ENCODE peak calls at places on chromosomes 2 and 18, in seven cellular contexts. Q, I, G, B, F, Z and W are unnamed samples.

GRCh38 chr2:48607307-48608014 is 10.2 kb upstream of the GTF2A1L start:
- DNase-seq in Q (no peak), I (no peak), G (no peak), B (no peak), F (no peak), Z (no peak), W (peak; percentile 22)

GRCh38 chr18:76363451-76364120 is 131.5 kb downstream of the ZNF516 start:
- DNase-seq in Q (no peak), I (no peak), G (no peak), B (peak; percentile 72), F (no peak), Z (peak; percentile 18), W (peak; percentile 87)

GRCh38 chr2:130799295-130799694 is 37.4 kb upstream of the ARHGEF4 start:
- DNase-seq in Q (no peak), I (no peak), G (no peak), B (no peak), F (no peak), Z (no peak), W (no peak)

GRCh38 chr2:147588191-147588590 is 256.6 kb upstream of the ACVR2A start:
- DNase-seq in Q (no peak), I (no peak), G (no peak), B (peak; percentile 32), F (no peak), Z (peak; percentile 94), W (peak; percentile 38)

GRCh38 chr18:11518788-11519685 is 90.4 kb upstream of the SLC35G4 start:
- DNase-seq in Q (peak; percentile 38), I (peak; percentile 86), G (peak; percentile 51), B (peak; percentile 58), F (peak; percentile 83), Z (peak; percentile 62), W (peak; percentile 55)

GRCh38 chr2:203873921-203874631 is 6.5 kb downstream of the CTLA4 start:
- DNase-seq in Q (no peak), I (no peak), G (no peak), B (no peak), F (peak; percentile 74), Z (no peak), W (no peak)

GRCh38 chr2:72994282-72994990 is 77.1 kb downstream of the SFXN5 start:
- DNase-seq in Q (no peak), I (peak; percentile 23), G (no peak), B (no peak), F (no peak), Z (no peak), W (no peak)

GRCh38 chr2:17388790-17389189 is 129.4 kb downstream of the RAD51AP2 start:
- DNase-seq in Q (no peak), I (no peak), G (no peak), B (no peak), F (no peak), Z (no peak), W (no peak)

GRCh38 chr2:224252601-224253000 is 149.3 kb downstream of the FAM124B start:
- DNase-seq in Q (no peak), I (no peak), G (no peak), B (no peak), F (no peak), Z (no peak), W (peak; percentile 75)

GRCh38 chr2:176269319-176270099 is at the start of gene MTX2:
- DNase-seq in Q (peak; percentile 38), I (peak; percentile 85), G (peak; percentile 69), B (peak; percentile 78), F (peak; percentile 88), Z (peak; percentile 75), W (peak; percentile 57)

GRCh38 chr2:72940786-72941185 is 23.5 kb downstream of the EMX1 start:
- DNase-seq in Q (no peak), I (no peak), G (no peak), B (peak; percentile 36), F (peak; percentile 78), Z (no peak), W (peak; percentile 81)

GRCh38 chr2:28610583-28611201 is 114.8 kb downstream of the PLB1 start:
- DNase-seq in Q (no peak), I (no peak), G (no peak), B (peak; percentile 87), F (peak; percentile 65), Z (peak; percentile 85), W (peak; percentile 96)

GRCh38 chr2:72274284-72274869 is 126.7 kb upstream of the CYP26B1 start:
- DNase-seq in Q (no peak), I (no peak), G (no peak), B (no peak), F (no peak), Z (no peak), W (peak; percentile 20)

GRCh38 chr2:113113794-113114193 is 13.6 kb upstream of the IL1RN start:
- DNase-seq in Q (no peak), I (no peak), G (no peak), B (no peak), F (no peak), Z (no peak), W (no peak)
- H2BK120ac ChIP-seq in Q (no peak overlapping the region), I (no peak overlapping the region), G (no peak overlapping the region), B (no peak overlapping the region), F (no peak overlapping the region), Z (no peak overlapping the region), W (no peak overlapping the region)

DNA sequence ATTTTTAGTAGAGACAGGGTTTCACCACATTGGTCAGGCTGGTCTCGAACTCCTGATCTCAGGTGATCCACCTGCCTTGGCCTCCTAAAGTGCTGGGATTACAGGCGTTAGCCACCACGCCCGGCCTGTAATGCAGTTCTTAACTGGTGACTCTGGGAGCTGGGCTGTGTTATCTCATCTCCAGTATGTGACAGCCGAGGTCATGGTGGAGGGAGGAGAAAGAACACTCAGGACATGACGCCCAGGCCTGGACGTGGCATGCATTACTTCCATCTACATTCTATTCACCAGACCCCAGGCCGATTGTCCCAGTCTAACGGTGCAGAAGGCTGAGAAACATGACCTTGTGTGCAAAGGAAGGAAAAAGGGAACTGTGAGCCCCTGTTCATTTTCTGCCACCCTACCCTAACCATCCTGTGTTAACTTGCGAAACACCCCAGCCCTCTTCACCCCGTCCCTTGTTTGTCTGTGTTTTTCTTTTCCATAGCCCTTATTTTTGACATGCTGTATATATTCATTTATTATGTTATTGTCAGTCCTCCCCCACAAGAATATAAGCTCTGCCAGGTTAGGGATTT is 88.1 kb upstream of the ASAP2 start:
- DNase-seq in Q (no peak), I (no peak), G (no peak), B (no peak), F (no peak), Z (no peak), W (no peak)
- H2BK120ac ChIP-seq in Q (no peak overlapping the region), I (no peak overlapping the region), G (no peak overlapping the region), B (no peak overlapping the region), F (no peak overlapping the region), Z (no peak overlapping the region), W (no peak overlapping the region)

GRCh38 chr2:60512641-60513040 is 40.8 kb downstream of the BCL11A start:
- DNase-seq in Q (no peak), I (no peak), G (no peak), B (no peak), F (no peak), Z (peak; percentile 65), W (peak; percentile 17)

GRCh38 chr2:60510713-60511112 is 42.7 kb downstream of the BCL11A start:
- DNase-seq in Q (no peak), I (no peak), G (no peak), B (no peak), F (no peak), Z (no peak), W (no peak)

GRCh38 chr2:60513996-60514395 is 39.5 kb downstream of the BCL11A start:
- DNase-seq in Q (no peak), I (no peak), G (no peak), B (no peak), F (no peak), Z (no peak), W (no peak)

GRCh38 chr2:60513191-60513590 is 40.3 kb downstream of the BCL11A start:
- DNase-seq in Q (no peak), I (peak; percentile 15), G (no peak), B (no peak), F (no peak), Z (no peak), W (no peak)

DNA sequence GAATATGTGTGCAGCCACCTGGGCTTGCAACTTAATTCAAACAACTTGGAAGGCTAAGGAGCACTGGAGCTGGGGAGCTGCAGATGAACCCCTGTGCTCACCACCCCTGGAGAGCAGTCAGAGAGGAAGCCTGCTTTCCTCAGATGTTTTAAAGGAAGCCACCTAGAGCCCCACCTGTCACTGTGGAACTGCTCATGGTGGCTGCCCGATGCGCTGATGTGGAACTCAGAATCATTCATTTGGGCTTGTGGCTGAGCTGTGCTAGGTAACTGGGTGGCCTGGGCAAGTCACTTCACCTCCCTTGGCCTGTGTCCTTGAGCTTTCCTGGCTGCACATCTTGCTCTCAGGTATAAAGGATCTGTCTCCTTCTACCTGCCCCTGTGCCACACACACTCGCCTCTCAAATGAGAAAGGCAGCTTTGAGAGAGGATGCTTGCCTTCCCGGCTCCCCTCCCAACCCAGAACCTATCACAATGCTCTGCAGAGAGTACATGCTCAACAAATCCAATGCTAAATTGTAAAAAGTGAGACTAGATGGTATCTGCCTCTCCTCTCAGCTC is 41.3 kb downstream of the BCL11A start:
- DNase-seq in Q (no peak), I (peak; percentile 25), G (no peak), B (no peak), F (no peak), Z (no peak), W (no peak)
- H2BK120ac ChIP-seq in Q (no peak overlapping the region), I (no peak overlapping the region), G (no peak overlapping the region), B (no peak overlapping the region), F (no peak overlapping the region), Z (no peak overlapping the region), W (no peak overlapping the region)

DNA sequence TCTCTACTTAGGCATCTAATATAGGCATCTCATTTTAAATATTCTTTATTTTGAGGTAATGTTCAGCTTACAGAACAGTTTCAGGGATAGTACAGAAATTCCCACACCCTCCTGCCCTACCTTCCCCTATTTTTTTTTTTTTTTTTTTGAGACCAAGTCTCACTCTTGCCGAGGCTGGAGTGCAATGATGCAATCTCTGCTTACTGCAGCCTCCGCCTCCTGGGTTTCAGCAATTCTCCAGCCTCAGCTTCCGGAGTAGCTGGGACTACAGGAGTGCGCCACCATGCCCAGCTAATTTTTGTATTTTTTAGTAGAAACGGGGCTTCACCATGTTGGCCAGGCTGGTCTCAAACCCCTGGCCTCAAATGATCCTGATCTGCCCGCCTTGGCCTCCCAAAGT is 97.6 kb downstream of the EPB41L5 start:
- DNase-seq in Q (no peak), I (no peak), G (no peak), B (no peak), F (peak; percentile 3), Z (peak; percentile 10), W (no peak)
- H2BK120ac ChIP-seq in Q (no peak overlapping the region), I (no peak overlapping the region), G (no peak overlapping the region), B (no peak overlapping the region), F (no peak overlapping the region), Z (no peak overlapping the region), W (no peak overlapping the region)

GRCh38 chr2:157782057-157782845 is 93.9 kb downstream of the ACVR1 start:
- DNase-seq in Q (no peak), I (no peak), G (no peak), B (peak; percentile 57), F (peak; percentile 52), Z (no peak), W (peak; percentile 32)
- H2BK120ac ChIP-seq in Q (no peak overlapping the region), I (no peak overlapping the region), G (no peak overlapping the region), B (no peak overlapping the region), F (no peak overlapping the region), Z (no peak overlapping the region), W (no peak overlapping the region)